ENCODE peak calls at places on chromosomes 1 and 21, in seven cellular contexts. I, A, M, L, T, D and W are unnamed samples. For H3K4me1, the result is how much of the 10 kb centered on the place peaks cover.

GRCh38 chr1:46437723-46438122 is 43.6 kb downstream of the FAAH start:
- DNase-seq in I (no peak), A (peak), M (no peak), L (no peak), T (no peak), D (no peak), W (no peak)

GRCh38 chr1:245488346-245489110 is 333.7 kb downstream of the KIF26B start:
- DNase-seq in I (no peak), A (no peak), M (no peak), L (no peak), T (no peak), D (no peak), W (no peak)

GRCh38 chr1:15454256-15454655 is 2.3 kb upstream of the CELA2A start:
- DNase-seq in I (no peak), A (no peak), M (peak), L (no peak), T (no peak), D (no peak), W (no peak)

GRCh38 chr1:32128479-32128878 is 20.6 kb downstream of the KPNA6 start:
- DNase-seq in I (no peak), A (no peak), M (no peak), L (no peak), T (no peak), D (no peak), W (no peak)

GRCh38 chr1:247679639-247680038 is at the start of gene OR13G1:
- DNase-seq in I (no peak), A (no peak), M (no peak), L (no peak), T (no peak), D (no peak), W (no peak)

GRCh38 chr1:12692967-12693782 is 22.7 kb upstream of the AADACL3 start:
- DNase-seq in I (no peak), A (no peak), M (no peak), L (no peak), T (no peak), D (no peak), W (no peak)

GRCh38 chr1:109564189-109564878 is 15.9 kb downstream of the GNAI3 start:
- DNase-seq in I (no peak), A (no peak), M (no peak), L (no peak), T (no peak), D (no peak), W (no peak)

GRCh38 chr1:20507564-20508410 is at the start of gene MUL1:
- DNase-seq in I (peak), A (peak), M (peak), L (peak), T (peak), D (peak), W (peak)

GRCh38 chr1:154913242-154913641 is 23.3 kb downstream of the PMVK start:
- DNase-seq in I (no peak), A (no peak), M (no peak), L (no peak), T (no peak), D (no peak), W (no peak)

GRCh38 chr1:5876251-5876650 is 116.0 kb downstream of the NPHP4 start:
- DNase-seq in I (no peak), A (no peak), M (no peak), L (no peak), T (no peak), D (no peak), W (no peak)

GRCh38 chr1:59973719-59974118 is 47.1 kb upstream of the CYP2J2 start:
- DNase-seq in I (no peak), A (no peak), M (no peak), L (no peak), T (no peak), D (no peak), W (no peak)

GRCh38 chr1:150092180-150092791 is 24.7 kb downstream of the VPS45 start:
- DNase-seq in I (no peak), A (no peak), M (no peak), L (no peak), T (no peak), D (no peak), W (no peak)

GRCh38 chr1:243885806-243886205 is 35.8 kb upstream of the AKT3 start:
- DNase-seq in I (no peak), A (no peak), M (no peak), L (no peak), T (no peak), D (no peak), W (no peak)

GRCh38 chr1:109790735-109791494 is 27.2 kb upstream of the EPS8L3 start:
- DNase-seq in I (peak), A (peak), M (peak), L (peak), T (peak), D (peak), W (no peak)

GRCh38 chr1:152533327-152533938 is 19.2 kb downstream of the CRCT1 start:
- DNase-seq in I (no peak), A (peak), M (peak), L (no peak), T (peak), D (no peak), W (no peak)

GRCh38 chr1:47663286-47663685 is 225.4 kb downstream of the FOXD2 start:
- DNase-seq in I (no peak), A (no peak), M (no peak), L (no peak), T (no peak), D (peak), W (no peak)

GRCh38 chr21:32917392-32918135 is 108.2 kb upstream of the OLIG2 start:
- DNase-seq in I (no peak), A (no peak), M (no peak), L (no peak), T (no peak), D (no peak), W (no peak)

GRCh38 chr21:24290151-24290833 is 1317.0 kb downstream of the MRPL39 start:
- DNase-seq in I (no peak), A (no peak), M (no peak), L (no peak), T (no peak), D (no peak), W (peak)

GRCh38 chr1:159944623-159945455 is 574 bp downstream of the IGSF9 start:
- DNase-seq in I (no peak), A (no peak), M (no peak), L (no peak), T (no peak), D (no peak), W (no peak)

GRCh38 chr21:45430521-45431501 is 25.8 kb downstream of the COL18A1 start:
- DNase-seq in I (peak), A (peak), M (peak), L (peak), T (no peak), D (no peak), W (no peak)
- H3K4me1 ChIP-seq in I (under half), A (under half), M (half or more), L (half or more), T (under half), D (half or more), W (under half)

GRCh38 chr1:161730050-161730564 is 8.8 kb downstream of the FCRLB start:
- DNase-seq in I (no peak), A (peak), M (no peak), L (no peak), T (peak), D (no peak), W (peak)
- H3K4me1 ChIP-seq in I (under half), A (under half), M (under half), L (under half), T (under half), D (under half), W (under half)

DNA sequence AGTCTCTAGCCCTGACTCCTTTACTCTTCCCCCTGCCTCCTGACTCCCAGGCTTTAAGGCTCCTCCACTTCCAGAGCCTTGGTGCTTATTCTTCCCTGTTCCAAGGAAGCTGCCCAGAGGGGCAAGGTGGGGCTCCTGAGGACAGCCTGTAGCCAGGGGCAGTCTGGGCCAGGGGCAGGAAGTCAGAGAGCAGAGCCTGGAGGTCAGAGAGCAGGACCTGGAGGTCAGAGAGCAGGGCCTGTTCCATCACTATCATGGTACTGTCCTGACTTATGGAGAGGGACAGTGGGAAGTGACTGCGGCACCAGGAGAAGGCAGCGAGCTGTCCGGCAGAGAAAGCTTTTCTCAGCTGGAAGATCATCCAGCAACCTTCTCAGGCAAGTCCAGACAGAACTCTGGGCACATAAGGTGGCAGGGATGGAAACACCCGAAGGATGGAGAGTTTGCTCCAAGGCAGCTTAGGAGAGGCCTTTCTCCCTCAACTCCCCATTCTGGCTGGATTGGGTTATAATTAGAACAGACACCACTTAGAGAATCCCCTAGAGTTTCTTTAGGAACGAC is 25.0 kb downstream of the PLXNA2 start:
- DNase-seq in I (no peak), A (peak), M (no peak), L (no peak), T (no peak), D (no peak), W (peak)
- H3K4me1 ChIP-seq in I (under half), A (half or more), M (under half), L (half or more), T (under half), D (under half), W (under half)

GRCh38 chr1:33342041-33342723 is 21.3 kb upstream of the A3GALT2 start:
- DNase-seq in I (peak), A (no peak), M (peak), L (no peak), T (peak), D (peak), W (peak)
- H3K4me1 ChIP-seq in I (half or more), A (under half), M (half or more), L (half or more), T (half or more), D (half or more), W (half or more)

GRCh38 chr1:205141236-205142104 is 19.7 kb upstream of the RBBP5 start:
- DNase-seq in I (peak), A (peak), M (peak), L (peak), T (peak), D (peak), W (peak)

GRCh38 chr1:205144046-205144720 is 22.4 kb upstream of the RBBP5 start:
- DNase-seq in I (no peak), A (no peak), M (no peak), L (no peak), T (no peak), D (no peak), W (no peak)

GRCh38 chr1:205147191-205147590 is 25.4 kb upstream of the RBBP5 start:
- DNase-seq in I (no peak), A (peak), M (no peak), L (no peak), T (no peak), D (no peak), W (no peak)

GRCh38 chr1:205142105-205142475 is 20.3 kb upstream of the RBBP5 start:
- DNase-seq in I (no peak), A (no peak), M (no peak), L (no peak), T (no peak), D (no peak), W (no peak)

DNA sequence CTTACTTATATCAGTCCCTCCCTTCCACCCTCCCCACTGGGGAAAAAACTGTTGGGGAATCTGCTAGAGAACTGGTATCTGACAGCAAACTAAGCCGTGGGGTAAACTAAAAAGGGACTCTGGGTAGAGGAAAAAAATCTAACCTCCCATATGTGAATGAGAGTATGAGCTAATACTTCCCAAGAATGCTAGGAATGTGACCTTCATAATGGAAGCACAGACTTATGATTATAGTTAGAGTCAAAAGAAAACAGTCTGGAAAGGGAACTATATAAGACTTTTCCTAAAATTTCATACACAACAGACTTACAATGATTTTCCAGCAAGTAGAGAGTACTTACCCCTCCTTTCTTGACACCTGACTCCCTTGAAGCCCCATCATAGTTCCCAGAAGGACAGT is 23.0 kb upstream of the RBBP5 start:
- DNase-seq in I (no peak), A (no peak), M (no peak), L (peak), T (peak), D (no peak), W (no peak)
- H3K4me1 ChIP-seq in I (under half), A (under half), M (under half), L (under half), T (under half), D (under half), W (under half)

DNA sequence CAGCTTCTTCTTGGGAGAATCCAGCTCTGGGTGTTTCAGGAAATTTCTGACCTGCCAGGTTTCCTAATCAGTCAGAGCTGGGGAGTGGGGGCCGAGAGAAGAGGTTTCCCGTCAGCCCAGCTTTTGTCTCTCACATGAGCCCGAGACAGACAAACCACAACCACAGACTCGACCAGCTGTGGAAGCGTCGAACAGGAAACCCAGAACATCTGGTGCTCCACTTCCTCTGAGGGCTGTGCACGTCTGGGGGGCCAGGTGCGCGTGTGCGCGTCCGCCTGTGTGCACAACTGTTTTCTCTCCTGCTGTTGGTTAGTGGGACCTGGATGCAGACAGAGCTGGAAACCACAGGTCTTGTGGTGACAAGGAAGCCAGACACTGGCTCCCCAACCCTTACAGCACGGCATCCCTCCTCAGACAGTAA is 113.0 kb upstream of the SLC25A33 start:
- DNase-seq in I (no peak), A (no peak), M (no peak), L (no peak), T (no peak), D (no peak), W (no peak)
- H3K4me1 ChIP-seq in I (under half), A (under half), M (under half), L (under half), T (under half), D (under half), W (under half)

GRCh38 chr1:172976222-172977041 is 74.3 kb downstream of the TNFSF18 start:
- DNase-seq in I (no peak), A (no peak), M (peak), L (no peak), T (no peak), D (no peak), W (peak)

GRCh38 chr1:172969611-172970010 is 81.1 kb downstream of the TNFSF18 start:
- DNase-seq in I (no peak), A (no peak), M (no peak), L (no peak), T (no peak), D (no peak), W (no peak)

GRCh38 chr1:172970186-172970585 is 80.6 kb downstream of the TNFSF18 start:
- DNase-seq in I (peak), A (no peak), M (no peak), L (no peak), T (no peak), D (no peak), W (peak)

GRCh38 chr1:172971241-172971640 is 79.5 kb downstream of the TNFSF18 start:
- DNase-seq in I (peak), A (no peak), M (no peak), L (no peak), T (no peak), D (no peak), W (peak)

GRCh38 chr1:172973424-172973823 is 77.3 kb downstream of the TNFSF18 start:
- DNase-seq in I (no peak), A (no peak), M (peak), L (no peak), T (no peak), D (peak), W (peak)
- H3K4me1 ChIP-seq in I (under half), A (under half), M (half or more), L (under half), T (under half), D (under half), W (under half)